ENCODE peak calls at places on chromosomes 13 and 19, in nine cellular contexts. E, U, G, S, I, L, O, P and X are unnamed samples.

GRCh38 chr19:41887711-41888382 is 4.9 kb downstream of the ARHGEF1 start:
- DNase-seq in E (peak; percentile 62), U (no peak), G (peak; percentile 88), S (no peak), I (peak; percentile 82), L (no peak), O (no peak), P (peak; percentile 81), X (no peak)

GRCh38 chr19:49442793-49443365 is 1.6 kb upstream of the SLC17A7 start:
- DNase-seq in E (peak; percentile 92), U (peak; percentile 96), G (peak; percentile 95), S (peak; percentile 97), I (peak; percentile 75), L (peak; percentile 80), O (peak; percentile 44), P (peak; percentile 73), X (no peak)

GRCh38 chr13:65378943-65379519 is 1851.1 kb downstream of the PCDH9 start:
- DNase-seq in E (peak; percentile 1), U (no peak), G (no peak), S (no peak), I (no peak), L (peak; percentile 2), O (no peak), P (no peak), X (no peak)

GRCh38 chr13:91142572-91142971 is 204.9 kb upstream of the MIR17HG start:
- DNase-seq in E (no peak), U (no peak), G (no peak), S (no peak), I (no peak), L (no peak), O (no peak), P (no peak), X (no peak)

GRCh38 chr19:47227347-47228167 is 3.4 kb downstream of the BBC3 start:
- DNase-seq in E (peak; percentile 98), U (peak; percentile 93), G (peak; percentile 92), S (peak; percentile 96), I (peak; percentile 92), L (peak; percentile 95), O (peak; percentile 84), P (peak; percentile 58), X (peak; percentile 92)

GRCh38 chr19:57465680-57466381 is 8.9 kb upstream of the VN1R1 start:
- DNase-seq in E (peak; percentile 66), U (no peak), G (no peak), S (no peak), I (peak; percentile 62), L (peak; percentile 30), O (no peak), P (no peak), X (no peak)

GRCh38 chr19:1807030-1807694 is 4.9 kb downstream of the ATP8B3 start:
- DNase-seq in E (no peak), U (no peak), G (no peak), S (no peak), I (no peak), L (no peak), O (no peak), P (no peak), X (no peak)

GRCh38 chr19:50368649-50369570 is 3.5 kb upstream of the NAPSA start:
- DNase-seq in E (peak; percentile 91), U (peak; percentile 80), G (peak; percentile 92), S (peak; percentile 85), I (peak; percentile 93), L (peak; percentile 93), O (peak; percentile 65), P (peak; percentile 80), X (peak; percentile 77)

GRCh38 chr19:57599761-57600383 is at the start of gene ZNF530:
- DNase-seq in E (peak; percentile 97), U (peak; percentile 96), G (peak; percentile 95), S (peak; percentile 97), I (peak; percentile 96), L (peak; percentile 91), O (peak; percentile 81), P (peak; percentile 93), X (peak; percentile 88)

GRCh38 chr19:33304760-33305647 is 2.7 kb upstream of the CEBPA start:
- DNase-seq in E (no peak), U (no peak), G (peak; percentile 79), S (no peak), I (no peak), L (no peak), O (no peak), P (no peak), X (no peak)

GRCh38 chr19:3028305-3029069 is 593 bp downstream of the TLE2 start:
- DNase-seq in E (no peak), U (no peak), G (no peak), S (no peak), I (no peak), L (no peak), O (no peak), P (no peak), X (no peak)

GRCh38 chr13:75636339-75637095 is 387 bp downstream of the LMO7 start:
- DNase-seq in E (peak; percentile 74), U (peak; percentile 16), G (no peak), S (peak; percentile 36), I (peak; percentile 65), L (peak; percentile 51), O (no peak), P (peak; percentile 59), X (peak; percentile 49)

GRCh38 chr13:87893982-87894527 is 222.9 kb downstream of the SLITRK5 start:
- DNase-seq in E (no peak), U (no peak), G (no peak), S (no peak), I (no peak), L (no peak), O (no peak), P (no peak), X (no peak)

GRCh38 chr19:14533450-14533849 is 4.1 kb downstream of the TECR start:
- DNase-seq in E (no peak), U (no peak), G (no peak), S (no peak), I (no peak), L (no peak), O (no peak), P (no peak), X (no peak)

GRCh38 chr19:43905897-43906296 is 29.2 kb downstream of the ZNF45 start:
- DNase-seq in E (no peak), U (no peak), G (no peak), S (no peak), I (no peak), L (no peak), O (no peak), P (no peak), X (no peak)

GRCh38 chr19:39139305-39140194 is 14.0 kb downstream of the PAK4 start:
- DNase-seq in E (no peak), U (no peak), G (no peak), S (no peak), I (no peak), L (no peak), O (no peak), P (no peak), X (no peak)

GRCh38 chr19:28242317-28242927 is 970.5 kb downstream of the UQCRFS1 start:
- DNase-seq in E (peak; percentile 66), U (no peak), G (no peak), S (no peak), I (peak; percentile 62), L (peak; percentile 59), O (no peak), P (no peak), X (no peak)

GRCh38 chr13:59346861-59347470 is 816.8 kb downstream of the DIAPH3 start:
- DNase-seq in E (no peak), U (no peak), G (no peak), S (no peak), I (no peak), L (no peak), O (no peak), P (no peak), X (no peak)

GRCh38 chr19:12294308-12295158 is at the start of gene ZNF44:
- DNase-seq in E (peak; percentile 97), U (peak; percentile 99), G (peak; percentile 99), S (peak; percentile 99), I (peak; percentile 98), L (peak; percentile 93), O (peak; percentile 78), P (peak; percentile 98), X (peak; percentile 96)

GRCh38 chr13:25738342-25738771 is 313.5 kb downstream of the SHISA2 start:
- DNase-seq in E (peak; percentile 24), U (no peak), G (no peak), S (no peak), I (no peak), L (peak; percentile 19), O (no peak), P (no peak), X (no peak)

GRCh38 chr13:30997697-30998547 is 65.5 kb downstream of the TEX26 start:
- DNase-seq in E (no peak), U (peak; percentile 47), G (no peak), S (peak; percentile 64), I (no peak), L (no peak), O (no peak), P (no peak), X (no peak)

GRCh38 chr19:18895038-18895827 is 725 bp downstream of the CERS1 start:
- DNase-seq in E (peak; percentile 63), U (no peak), G (no peak), S (no peak), I (peak; percentile 35), L (peak; percentile 24), O (no peak), P (no peak), X (no peak)
- TF ChIP-seq CTCF in E (peak; percentile 26), U (peak; percentile 39), G (no peak), S (peak; percentile 51), I (peak; percentile 37), L (peak; percentile 43), O (peak; percentile 32), P (no peak), X (peak; percentile 49)

DNA sequence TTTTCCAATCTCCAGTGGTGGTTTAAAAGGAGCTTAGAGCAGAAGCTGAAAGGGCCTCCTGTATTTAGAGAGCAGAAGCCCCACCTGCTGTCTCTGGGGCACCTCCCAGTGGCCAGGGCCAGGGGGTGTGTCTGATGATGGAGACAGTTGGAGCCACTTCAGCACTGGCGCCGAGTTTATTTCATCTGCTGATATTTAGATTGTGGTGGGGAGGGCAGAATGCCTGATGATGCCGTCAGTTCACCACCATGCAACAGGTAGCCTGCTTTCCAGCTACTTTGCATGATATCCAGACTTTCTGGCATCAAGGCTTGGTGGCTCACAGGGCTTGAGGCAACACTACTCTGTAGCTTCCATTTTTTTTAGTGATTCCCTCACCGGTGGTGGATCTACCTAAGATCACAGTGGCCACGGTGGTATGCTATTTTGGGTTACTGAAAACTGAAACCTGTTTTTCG is 371.9 kb downstream of the KCNRG start:
- DNase-seq in E (peak; percentile 30), U (peak; percentile 64), G (peak; percentile 64), S (peak; percentile 68), I (peak; percentile 43), L (peak; percentile 61), O (no peak), P (peak; percentile 63), X (no peak)
- TF ChIP-seq CTCF in E (peak; percentile 10), U (peak; percentile 50), G (no peak), S (peak; percentile 40), I (peak; percentile 33), L (peak; percentile 31), O (peak; percentile 12), P (peak; percentile 42), X (no peak)

GRCh38 chr19:54477650-54478049 is 4.6 kb upstream of the CDC42EP5 start:
- DNase-seq in E (peak; percentile 27), U (no peak), G (no peak), S (no peak), I (no peak), L (no peak), O (no peak), P (no peak), X (no peak)
- TF ChIP-seq CTCF in E (peak; percentile 4), U (no peak), G (no peak), S (no peak), I (no peak), L (no peak), O (peak; percentile 8), P (no peak), X (no peak)

GRCh38 chr13:51668580-51669195 is 84.4 kb downstream of the WDFY2 start:
- DNase-seq in E (no peak), U (no peak), G (no peak), S (no peak), I (no peak), L (no peak), O (no peak), P (no peak), X (no peak)
- TF ChIP-seq CTCF in E (no peak), U (no peak), G (no peak), S (no peak), I (no peak), L (no peak), O (no peak), P (no peak), X (no peak)